ENCODE peak calls at places on chromosome 3, in four cellular contexts. D is left ventricle myocardium superior; Q is stimulated activated CD4-positive, alpha-beta T cell treated with anti-CD3 and anti-CD28 coated beads, Interleukin-1b, Interleukin-23, amount 100 ng/mL, for 24 hours; M is IMR-90. B is an unnamed sample.

GRCh38 chr3:176631175-176631574 is 566.1 kb downstream of the TBL1XR1 start:
- DNase-seq in D (no peak), Q (no peak), M (no peak), B (no peak)

GRCh38 chr3:185503467-185503975 is 4.7 kb upstream of the TMEM41A start:
- DNase-seq in M (no peak), D (no peak), Q (no peak), B (no peak)

GRCh38 chr3:171543759-171544284 is 83.6 kb upstream of the TNIK start:
- DNase-seq in M (no peak), D (no peak), Q (no peak), B (no peak)

GRCh38 chr3:111936967-111937366 is 41.9 kb upstream of the ABHD10 start:
- DNase-seq in D (no peak), M (peak), Q (no peak), B (no peak)

GRCh38 chr3:155069729-155070128 is 10.4 kb upstream of the MME start:
- DNase-seq in D (no peak), M (peak), Q (no peak), B (no peak)

GRCh38 chr3:155946178-155946577 is 75.7 kb downstream of the GMPS start:
- DNase-seq in Q (no peak), D (no peak), M (peak), B (no peak)

GRCh38 chr3:150351398-150351797 is 56.7 kb upstream of the TSC22D2 start:
- DNase-seq in D (no peak), M (no peak), Q (no peak), B (no peak)

GRCh38 chr3:197501496-197501878 is 54.3 kb downstream of the BDH1 start:
- DNase-seq in Q (no peak), D (no peak), M (peak), B (no peak)

GRCh38 chr3:46905661-46906451 is 28.3 kb downstream of the PTH1R start:
- DNase-seq in D (peak), Q (no peak), M (no peak), B (no peak)

GRCh38 chr3:179430277-179430870 is 20.9 kb downstream of the GNB4 start:
- DNase-seq in Q (no peak), D (no peak), M (no peak), B (no peak)

GRCh38 chr3:121757087-121757811 is 7.7 kb upstream of the GOLGB1 start:
- DNase-seq in M (no peak), D (peak), Q (no peak), B (no peak)

GRCh38 chr3:122299872-122300460 is 25.1 kb upstream of the CSTA start:
- DNase-seq in Q (peak), M (peak), D (no peak), B (no peak)

GRCh38 chr3:194333212-194333980 is 17.7 kb downstream of the CPN2 start:
- DNase-seq in D (peak), Q (peak), M (peak), B (peak)

GRCh38 chr3:159840900-159841299 is 147.7 kb upstream of the IL12A start:
- DNase-seq in Q (no peak), M (no peak), D (no peak), B (no peak)

GRCh38 chr3:138042043-138042442 is 32.1 kb downstream of the CLDN18 start:
- DNase-seq in M (peak), D (no peak), Q (no peak), B (no peak)

GRCh38 chr3:129966876-129967275 is 7.6 kb upstream of the TRH start:
- DNase-seq in D (no peak), Q (no peak), M (no peak), B (no peak)

GRCh38 chr3:10716964-10717363 is 99.1 kb upstream of the SLC6A11 start:
- DNase-seq in Q (no peak), M (no peak), D (no peak), B (no peak)

GRCh38 chr3:177554900-177555759 is 357.8 kb upstream of the TBL1XR1 start:
- DNase-seq in M (peak), Q (no peak), D (no peak), B (no peak)

GRCh38 chr3:123792473-123793201 is 91.5 kb downstream of the MYLK start:
- DNase-seq in D (no peak), Q (no peak), M (peak), B (no peak)

GRCh38 chr3:157606392-157607197 is 103.4 kb upstream of the VEPH1 start:
- DNase-seq in D (peak), M (peak), Q (peak), B (peak)

GRCh38 chr3:10655131-10655530 is 149.7 kb upstream of the ATP2B2 start:
- DNase-seq in Q (no peak), M (no peak), D (no peak), B (no peak)

GRCh38 chr3:124886168-124887051 is 755 bp downstream of the ITGB5 start:
- DNase-seq in Q (no peak), M (peak), D (peak), B (no peak)

B was measured in activated effector memory CD4-positive, alpha-beta T cell treated with Interleukin-2 at 50 U/mL for 16 hours.